ENCODE peak calls at places on chromosome 10, in four cellular contexts. H, Q, N and Y are unnamed samples.

GRCh38 chr10:7093368-7093767 is 317.5 kb downstream of the SFMBT2 start:
- DNase-seq in N (no peak), H (no peak), Q (no peak), Y (no peak)

GRCh38 chr10:72318383-72319262 is 36.1 kb downstream of the DNAJB12 start:
- DNase-seq in N (no peak), H (no peak), Q (no peak), Y (no peak)

GRCh38 chr10:73785221-73785720 is at the start of gene ZSWIM8:
- DNase-seq in H (peak), N (peak), Q (peak), Y (peak)

GRCh38 chr10:112775892-112776679 is 174.0 kb upstream of the TCF7L2 start:
- DNase-seq in N (no peak), Q (no peak), H (peak), Y (no peak)

GRCh38 chr10:71319800-71320392 is 837 bp downstream of the SLC29A3 start:
- DNase-seq in N (no peak), H (no peak), Q (no peak), Y (no peak)

GRCh38 chr10:114526112-114526496 is 121.8 kb upstream of the AFAP1L2 start:
- DNase-seq in Q (no peak), H (no peak), N (no peak), Y (peak)

GRCh38 chr10:79448732-79449049 is 3.3 kb upstream of the ZCCHC24 start:
- DNase-seq in H (no peak), N (no peak), Q (no peak), Y (no peak)

GRCh38 chr10:122051609-122052385 is 62.8 kb downstream of the TACC2 start:
- DNase-seq in H (peak), Q (no peak), N (peak), Y (no peak)

GRCh38 chr10:3563298-3563697 is 221.7 kb downstream of the KLF6 start:
- DNase-seq in H (no peak), N (no peak), Q (no peak), Y (no peak)

GRCh38 chr10:65618125-65618524 is 1307.7 kb upstream of the LRRTM3 start:
- DNase-seq in N (no peak), H (no peak), Q (no peak), Y (no peak)
- TF ChIP-seq BRCA1 in N (no peak), H (no peak), Q (no peak), Y (no peak)

GRCh38 chr10:33655921-33656320 is 321.5 kb upstream of the NRP1 start:
- DNase-seq in Q (no peak), H (no peak), N (no peak), Y (no peak)

GRCh38 chr10:33655165-33655815 is 320.8 kb upstream of the NRP1 start:
- DNase-seq in H (no peak), Q (no peak), N (no peak), Y (no peak)

GRCh38 chr10:33660329-33660728 is 325.9 kb upstream of the NRP1 start:
- DNase-seq in Q (no peak), N (no peak), H (no peak), Y (no peak)

GRCh38 chr10:33657913-33658312 is 323.4 kb upstream of the NRP1 start:
- DNase-seq in H (no peak), Q (no peak), N (no peak), Y (no peak)

GRCh38 chr10:33657154-33657900 is 322.9 kb upstream of the NRP1 start:
- DNase-seq in N (no peak), Q (no peak), H (peak), Y (no peak)
- TF ChIP-seq BRCA1 in N (no peak), Q (no peak), H (no peak), Y (no peak)

GRCh38 chr10:132272061-132272766 is 35.5 kb downstream of the STK32C start:
- DNase-seq in Q (no peak), N (no peak), H (no peak), Y (no peak)

GRCh38 chr10:132270256-132270655 is 37.5 kb downstream of the STK32C start:
- DNase-seq in H (no peak), N (no peak), Q (no peak), Y (no peak)

GRCh38 chr10:132270721-132271457 is 36.9 kb downstream of the STK32C start:
- DNase-seq in H (no peak), N (no peak), Q (no peak), Y (no peak)

GRCh38 chr10:132272767-132273090 is 35.0 kb downstream of the STK32C start:
- DNase-seq in H (no peak), N (no peak), Q (no peak), Y (no peak)

DNA sequence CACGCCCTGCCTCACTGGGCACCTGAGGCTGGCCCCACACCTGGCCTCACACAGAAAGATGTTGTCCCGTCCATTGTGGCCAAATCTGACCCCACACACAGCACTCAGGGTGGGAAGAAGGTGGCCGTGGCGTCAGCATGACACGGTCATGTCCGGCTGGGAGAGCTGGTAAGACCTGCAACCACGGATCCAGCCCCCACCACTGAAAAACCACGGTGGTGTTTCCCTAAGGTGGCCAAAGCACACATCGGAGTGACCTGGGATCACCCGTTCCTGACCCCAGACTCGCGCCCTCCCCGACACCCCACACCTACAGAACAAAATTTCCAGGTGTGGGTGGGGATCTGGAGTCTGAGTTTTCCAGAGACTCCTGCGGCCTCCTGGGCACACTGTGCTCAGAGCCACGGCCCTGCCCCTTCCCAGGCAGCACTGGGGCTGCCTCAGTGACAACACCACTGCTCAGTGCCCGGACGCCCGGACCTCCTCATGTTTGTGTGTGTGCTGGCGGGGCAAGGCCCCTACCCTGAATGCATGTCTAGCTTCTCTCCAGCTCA is 36.2 kb downstream of the STK32C start:
- DNase-seq in N (no peak), H (no peak), Q (no peak), Y (no peak)
- TF ChIP-seq BRCA1 in N (no peak), H (no peak), Q (no peak), Y (no peak)

GRCh38 chr10:100506596-100507356 is 12.9 kb downstream of the SEC31B start:
- DNase-seq in H (no peak), N (no peak), Q (no peak), Y (no peak)
- TF ChIP-seq BRCA1 in H (no peak), N (no peak), Q (no peak), Y (no peak)

GRCh38 chr10:130409346-130409745 is 273.2 kb downstream of the GLRX3 start:
- DNase-seq in H (no peak), Q (no peak), N (no peak), Y (no peak)

GRCh38 chr10:130407052-130407451 is 270.9 kb downstream of the GLRX3 start:
- DNase-seq in H (no peak), N (no peak), Q (no peak), Y (no peak)

GRCh38 chr10:130412317-130412716 is 276.1 kb downstream of the GLRX3 start:
- DNase-seq in Q (no peak), H (no peak), N (no peak), Y (no peak)

GRCh38 chr10:130409931-130410330 is 273.7 kb downstream of the GLRX3 start:
- DNase-seq in H (no peak), N (no peak), Q (no peak), Y (no peak)

GRCh38 chr10:130411496-130412070 is 275.4 kb downstream of the GLRX3 start:
- DNase-seq in H (no peak), Q (no peak), N (no peak), Y (no peak)
- TF ChIP-seq BRCA1 in H (no peak), Q (no peak), N (no peak), Y (no peak)

DNA sequence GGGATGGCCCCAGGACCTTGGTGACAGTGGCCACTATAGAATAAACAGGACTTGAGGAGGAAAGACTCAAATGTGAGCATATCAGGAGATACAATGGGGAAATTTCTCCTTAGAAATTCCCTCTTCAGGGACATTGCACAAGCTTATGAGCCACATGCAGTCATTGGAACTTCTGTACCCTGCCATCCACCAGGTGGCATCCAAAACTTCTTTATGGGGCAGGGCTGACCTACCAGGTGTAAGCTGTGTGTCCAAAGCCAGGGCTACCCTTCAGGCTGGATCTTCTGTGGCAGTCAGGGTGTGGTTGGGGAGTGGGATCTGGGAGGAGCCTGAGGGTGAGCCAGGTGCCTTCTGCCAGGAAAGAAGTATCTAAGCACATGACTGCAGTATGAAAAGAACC is 36.6 kb upstream of the LRRC18 start:
- DNase-seq in H (peak), N (peak), Q (no peak), Y (no peak)
- TF ChIP-seq BRCA1 in H (no peak), N (no peak), Q (no peak), Y (no peak)

GRCh38 chr10:117318909-117319308 is 56.3 kb downstream of the PDZD8 start:
- DNase-seq in N (no peak), H (no peak), Q (no peak), Y (no peak)

GRCh38 chr10:117324367-117324766 is 50.9 kb downstream of the PDZD8 start:
- DNase-seq in H (no peak), N (no peak), Q (no peak), Y (no peak)

GRCh38 chr10:117322258-117322657 is 53.0 kb downstream of the PDZD8 start:
- DNase-seq in H (no peak), N (no peak), Q (no peak), Y (no peak)

GRCh38 chr10:117320050-117320665 is 55.1 kb downstream of the PDZD8 start:
- DNase-seq in Q (no peak), N (peak), H (peak), Y (no peak)
- TF ChIP-seq BRCA1 in Q (no peak), N (no peak), H (no peak), Y (no peak)